ENCODE peak calls at places on chromosome 6, in five cellular contexts. One of them, this sample, is unnamed.
A peak's percentile ranks its signal among the peaks of the same experiment; 100 is the strongest.

GRCh38 chr6:122778961-122779671 is 400 bp upstream of the FABP7 start:
- DNase-seq in ovary: no peak
- DNase-seq in tibial nerve: no peak
- DNase-seq in A549: no peak
- DNase-seq in suprapubic skin: no peak
- DNase-seq in this sample: no peak

GRCh38 chr6:135002974-135003703 is 51.5 kb downstream of the HBS1L start:
- DNase-seq in ovary: no peak
- DNase-seq in tibial nerve: no peak
- DNase-seq in A549: no peak
- DNase-seq in suprapubic skin: no peak
- DNase-seq in this sample: no peak

GRCh38 chr6:36118550-36119107 is 11.7 kb upstream of the MAPK13 start:
- DNase-seq in ovary: no peak
- DNase-seq in tibial nerve: no peak
- DNase-seq in A549: no peak
- DNase-seq in suprapubic skin: no peak
- DNase-seq in this sample: peak; percentile 51

GRCh38 chr6:11900662-11901598 is 111.2 kb upstream of the HIVEP1 start:
- DNase-seq in ovary: no peak
- DNase-seq in tibial nerve: no peak
- DNase-seq in A549: no peak
- DNase-seq in suprapubic skin: no peak
- DNase-seq in this sample: no peak

GRCh38 chr6:33709605-33710295 is 1.8 kb downstream of the UQCC2 start:
- DNase-seq in ovary: no peak
- DNase-seq in tibial nerve: no peak
- DNase-seq in A549: no peak
- DNase-seq in suprapubic skin: no peak
- DNase-seq in this sample: no peak

GRCh38 chr6:99743647-99744046 is 137.0 kb downstream of the PRDM13 start:
- DNase-seq in ovary: no peak
- DNase-seq in tibial nerve: no peak
- DNase-seq in A549: no peak
- DNase-seq in suprapubic skin: no peak
- DNase-seq in this sample: no peak

GRCh38 chr6:87483929-87484328 is 11.2 kb downstream of the SLC35A1 start:
- DNase-seq in ovary: no peak
- DNase-seq in tibial nerve: no peak
- DNase-seq in A549: no peak
- DNase-seq in suprapubic skin: no peak
- DNase-seq in this sample: no peak

GRCh38 chr6:148396411-148396810 is 53.8 kb downstream of the SASH1 start:
- DNase-seq in ovary: no peak
- DNase-seq in tibial nerve: no peak
- DNase-seq in A549: no peak
- DNase-seq in suprapubic skin: no peak
- DNase-seq in this sample: no peak

GRCh38 chr6:104126621-104127020 is 733.1 kb downstream of the HACE1 start:
- DNase-seq in ovary: no peak
- DNase-seq in tibial nerve: no peak
- DNase-seq in A549: no peak
- DNase-seq in suprapubic skin: no peak
- DNase-seq in this sample: no peak

GRCh38 chr6:168536665-168537249 is 95.8 kb downstream of the SMOC2 start:
- DNase-seq in ovary: no peak
- DNase-seq in tibial nerve: no peak
- DNase-seq in A549: no peak
- DNase-seq in suprapubic skin: no peak
- DNase-seq in this sample: no peak

GRCh38 chr6:6975395-6976111 is 132.2 kb upstream of the RREB1 start:
- DNase-seq in ovary: no peak
- DNase-seq in tibial nerve: no peak
- DNase-seq in A549: no peak
- DNase-seq in suprapubic skin: no peak
- DNase-seq in this sample: no peak

GRCh38 chr6:154331750-154332149 is 24.9 kb downstream of the IPCEF1 start:
- DNase-seq in ovary: no peak
- DNase-seq in tibial nerve: no peak
- DNase-seq in A549: no peak
- DNase-seq in suprapubic skin: no peak
- DNase-seq in this sample: no peak

GRCh38 chr6:3252369-3252768 is 6.4 kb upstream of the PSMG4 start:
- DNase-seq in ovary: no peak
- DNase-seq in tibial nerve: no peak
- DNase-seq in A549: no peak
- DNase-seq in suprapubic skin: no peak
- DNase-seq in this sample: no peak

GRCh38 chr6:31901415-31901952 is 402 bp downstream of the ZBTB12 start:
- DNase-seq in ovary: peak; percentile 76
- DNase-seq in tibial nerve: peak; percentile 30
- DNase-seq in A549: peak; percentile 31
- DNase-seq in suprapubic skin: no peak
- DNase-seq in this sample: peak; percentile 68

GRCh38 chr6:128511518-128511917 is 8.9 kb downstream of the PTPRK start:
- DNase-seq in ovary: no peak
- DNase-seq in tibial nerve: no peak
- DNase-seq in A549: peak; percentile 43
- DNase-seq in suprapubic skin: no peak
- DNase-seq in this sample: no peak

GRCh38 chr6:33577106-33577535 is 3.0 kb downstream of the BAK1 start:
- DNase-seq in ovary: peak; percentile 52
- DNase-seq in tibial nerve: no peak
- DNase-seq in A549: no peak
- DNase-seq in suprapubic skin: peak; percentile 87
- DNase-seq in this sample: peak; percentile 95

GRCh38 chr6:28838289-28838633 is 85.5 kb downstream of the TRIM27 start:
- DNase-seq in ovary: peak; percentile 73
- DNase-seq in tibial nerve: no peak
- DNase-seq in A549: no peak
- DNase-seq in suprapubic skin: no peak
- DNase-seq in this sample: peak; percentile 67

GRCh38 chr6:52297433-52297832 is 12.9 kb upstream of the MCM3 start:
- DNase-seq in ovary: no peak
- DNase-seq in tibial nerve: no peak
- DNase-seq in A549: no peak
- DNase-seq in suprapubic skin: no peak
- DNase-seq in this sample: no peak
- H3K4me1 ChIP-seq in ovary: no peaks in the 10 kb centered on the region
- H3K4me1 ChIP-seq in tibial nerve: no peaks in the 10 kb centered on the region
- H3K4me1 ChIP-seq in A549: no peaks in the 10 kb centered on the region
- H3K4me1 ChIP-seq in suprapubic skin: no peaks in the 10 kb centered on the region
- H3K4me1 ChIP-seq in this sample: no peaks in the 10 kb centered on the region

DNA sequence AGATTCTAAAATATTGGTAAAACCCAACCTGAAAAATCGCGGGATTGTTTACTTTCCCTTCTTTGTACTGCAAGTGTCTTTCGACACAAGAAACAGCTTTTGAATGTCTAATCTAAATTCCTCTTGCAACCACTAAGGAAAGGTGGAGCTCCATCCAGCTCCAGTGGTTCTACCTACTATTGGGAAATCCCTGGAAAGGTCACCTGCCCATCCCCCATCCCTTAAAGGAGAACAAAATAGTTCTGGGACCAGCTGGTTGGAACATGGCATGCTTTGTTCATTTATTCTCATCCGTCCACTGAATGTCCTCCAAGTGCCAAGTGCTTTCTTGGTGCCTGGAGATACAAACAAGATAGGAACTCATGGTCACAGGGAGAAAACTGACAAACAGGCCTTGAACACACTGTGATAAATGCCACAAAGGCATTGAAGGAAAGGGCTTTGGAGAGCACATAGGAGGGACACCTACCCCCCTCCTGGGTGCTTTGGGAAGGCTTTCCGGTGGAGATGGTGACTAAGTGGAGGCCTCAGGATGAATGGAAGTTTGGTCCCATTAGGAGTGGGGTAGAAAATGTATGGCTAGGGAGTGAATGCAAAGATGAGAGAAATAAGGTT is 2.3 kb upstream of the CITED2 start:
- DNase-seq in ovary: peak; percentile 89
- DNase-seq in tibial nerve: peak; percentile 66
- DNase-seq in A549: peak; percentile 8
- DNase-seq in suprapubic skin: no peak
- DNase-seq in this sample: peak; percentile 61
- H3K4me3 ChIP-seq in ovary: peak overlapping the region; percentile 96
- H3K4me3 ChIP-seq in tibial nerve: peak overlapping the region; percentile 92
- H3K4me3 ChIP-seq in A549: peak overlapping the region; percentile 83
- H3K4me3 ChIP-seq in suprapubic skin: peak overlapping the region; percentile 92
- H3K4me3 ChIP-seq in this sample: peak overlapping the region; percentile 87

GRCh38 chr6:45568626-45569025 is 190.9 kb upstream of the SUPT3H start:
- DNase-seq in ovary: no peak
- DNase-seq in tibial nerve: no peak
- DNase-seq in A549: no peak
- DNase-seq in suprapubic skin: no peak
- DNase-seq in this sample: no peak

GRCh38 chr6:45563902-45564301 is 186.2 kb upstream of the SUPT3H start:
- DNase-seq in ovary: no peak
- DNase-seq in tibial nerve: no peak
- DNase-seq in A549: no peak
- DNase-seq in suprapubic skin: no peak
- DNase-seq in this sample: no peak

GRCh38 chr6:45569210-45569945 is 191.6 kb upstream of the SUPT3H start:
- DNase-seq in ovary: no peak
- DNase-seq in tibial nerve: no peak
- DNase-seq in A549: no peak
- DNase-seq in suprapubic skin: no peak
- DNase-seq in this sample: no peak

GRCh38 chr6:45567879-45568278 is 190.1 kb upstream of the SUPT3H start:
- DNase-seq in ovary: no peak
- DNase-seq in tibial nerve: no peak
- DNase-seq in A549: no peak
- DNase-seq in suprapubic skin: no peak
- DNase-seq in this sample: no peak

GRCh38 chr6:45566882-45567281 is 189.1 kb upstream of the SUPT3H start:
- DNase-seq in ovary: no peak
- DNase-seq in tibial nerve: no peak
- DNase-seq in A549: no peak
- DNase-seq in suprapubic skin: no peak
- DNase-seq in this sample: no peak
- TF ChIP-seq EP300 in ovary: no peak
- TF ChIP-seq EP300 in tibial nerve: no peak
- TF ChIP-seq EP300 in A549: no peak
- TF ChIP-seq EP300 in suprapubic skin: no peak
- TF ChIP-seq EP300 in this sample: no peak

DNA sequence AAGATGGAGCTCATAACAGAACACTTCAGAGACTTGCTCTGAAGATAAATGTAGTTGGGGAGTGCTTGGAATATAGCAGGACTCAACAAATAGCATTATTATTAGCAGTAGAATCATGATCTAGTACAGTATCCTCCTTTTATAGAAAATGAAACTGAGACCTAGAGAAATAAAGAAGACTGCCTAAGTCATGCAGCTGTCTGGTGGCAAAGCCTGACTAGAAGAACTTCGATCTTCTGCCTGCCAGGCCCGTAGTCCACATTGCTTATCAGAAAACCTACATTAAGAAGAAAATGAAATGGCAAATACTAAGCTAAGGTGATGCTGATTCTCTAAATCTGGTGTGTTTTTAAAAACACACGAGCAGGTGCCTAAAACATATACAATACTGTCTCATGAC is 46.4 kb upstream of the DST start:
- DNase-seq in ovary: no peak
- DNase-seq in tibial nerve: no peak
- DNase-seq in A549: no peak
- DNase-seq in suprapubic skin: no peak
- DNase-seq in this sample: no peak
- H3K4me1 ChIP-seq in ovary: peaks cover 10% of the 10 kb centered on the region
- H3K4me1 ChIP-seq in tibial nerve: peaks cover 56% of the 10 kb centered on the region
- H3K4me1 ChIP-seq in A549: peaks cover 74% of the 10 kb centered on the region
- H3K4me1 ChIP-seq in suprapubic skin: peaks cover 27% of the 10 kb centered on the region
- H3K4me1 ChIP-seq in this sample: peaks cover 11% of the 10 kb centered on the region

This sample was measured in transverse colon.